ENCODE peak calls at places on chromosomes 1 and 21, in nine cellular contexts. O, I, Y, A, L, X, M, J and Q are unnamed samples.

GRCh38 chr1:183303901-183304300 is 114.3 kb downstream of the NMNAT2 start:
- DNase-seq in O (peak), I (no peak), Y (peak), A (no peak), L (no peak), X (no peak), M (no peak), J (no peak), Q (no peak)

GRCh38 chr1:36251794-36252481 is 27.7 kb downstream of the THRAP3 start:
- DNase-seq in O (peak), I (no peak), Y (no peak), A (no peak), L (no peak), X (no peak), M (peak), J (no peak), Q (no peak)

GRCh38 chr21:28991861-28992525 is 684 bp downstream of the LTN1 start:
- DNase-seq in O (no peak), I (no peak), Y (peak), A (no peak), L (no peak), X (no peak), M (no peak), J (no peak), Q (no peak)

GRCh38 chr1:27658951-27659496 is 13.0 kb downstream of the IFI6 start:
- DNase-seq in O (peak), I (no peak), Y (no peak), A (no peak), L (no peak), X (peak), M (peak), J (peak), Q (peak)

GRCh38 chr1:154326546-154327465 is 1.5 kb downstream of the ATP8B2 start:
- DNase-seq in O (peak), I (no peak), Y (peak), A (no peak), L (no peak), X (no peak), M (peak), J (peak), Q (no peak)

GRCh38 chr1:156705918-156706646 is 699 bp upstream of the CRABP2 start:
- DNase-seq in O (peak), I (peak), Y (peak), A (peak), L (peak), X (peak), M (peak), J (peak), Q (peak)

GRCh38 chr21:32916522-32917099 is 109.1 kb upstream of the OLIG2 start:
- DNase-seq in O (peak), I (no peak), Y (peak), A (no peak), L (no peak), X (no peak), M (no peak), J (no peak), Q (no peak)

GRCh38 chr1:58745086-58745485 is 38.8 kb downstream of the JUN start:
- DNase-seq in O (no peak), I (no peak), Y (no peak), A (no peak), L (no peak), X (no peak), M (no peak), J (peak), Q (no peak)

GRCh38 chr1:116854294-116854693 is 55.4 kb upstream of the PTGFRN start:
- DNase-seq in O (no peak), I (no peak), Y (no peak), A (no peak), L (no peak), X (no peak), M (no peak), J (no peak), Q (no peak)

GRCh38 chr1:183124259-183124658 is 61.8 kb upstream of the LAMC2 start:
- DNase-seq in O (peak), I (no peak), Y (peak), A (no peak), L (no peak), X (no peak), M (no peak), J (peak), Q (no peak)

GRCh38 chr1:192788184-192788583 is 20.7 kb upstream of the RGS2 start:
- DNase-seq in O (peak), I (no peak), Y (no peak), A (no peak), L (no peak), X (no peak), M (peak), J (peak), Q (no peak)

GRCh38 chr1:192878249-192878648 is 69.4 kb downstream of the RGS2 start:
- DNase-seq in O (peak), I (no peak), Y (no peak), A (peak), L (no peak), X (no peak), M (peak), J (no peak), Q (no peak)

GRCh38 chr1:199297901-199298300 is 659.1 kb downstream of the PTPRC start:
- DNase-seq in O (no peak), I (no peak), Y (no peak), A (no peak), L (no peak), X (no peak), M (no peak), J (no peak), Q (no peak)

GRCh38 chr1:236159704-236160539 is 17.6 kb downstream of the GPR137B start:
- DNase-seq in O (no peak), I (peak), Y (no peak), A (no peak), L (no peak), X (no peak), M (no peak), J (no peak), Q (no peak)

GRCh38 chr1:54378157-54378883 is 27.9 kb downstream of the SSBP3 start:
- DNase-seq in O (no peak), I (peak), Y (no peak), A (no peak), L (peak), X (no peak), M (no peak), J (no peak), Q (no peak)

GRCh38 chr1:233097546-233098254 is 147.3 kb downstream of the NTPCR start:
- DNase-seq in O (peak), I (no peak), Y (no peak), A (no peak), L (no peak), X (no peak), M (no peak), J (peak), Q (no peak)

GRCh38 chr1:1677718-1678580 is 14.6 kb downstream of the SLC35E2B start:
- DNase-seq in O (no peak), I (no peak), Y (no peak), A (peak), L (no peak), X (peak), M (no peak), J (no peak), Q (peak)

GRCh38 chr1:33222381-33222780 is 33.9 kb upstream of the ZNF362 start:
- DNase-seq in O (no peak), I (no peak), Y (no peak), A (no peak), L (no peak), X (no peak), M (no peak), J (no peak), Q (no peak)

GRCh38 chr1:171084091-171084490 is 6.6 kb upstream of the FMO3 start:
- DNase-seq in O (no peak), I (no peak), Y (no peak), A (no peak), L (no peak), X (no peak), M (no peak), J (no peak), Q (no peak)

GRCh38 chr1:9883585-9884449 is 26.3 kb downstream of the CTNNBIP1 start:
- DNase-seq in O (no peak), I (no peak), Y (no peak), A (no peak), L (no peak), X (no peak), M (no peak), J (no peak), Q (no peak)

GRCh38 chr1:56157477-56157876 is 421.9 kb downstream of the PLPP3 start:
- DNase-seq in O (no peak), I (no peak), Y (no peak), A (no peak), L (no peak), X (no peak), M (no peak), J (no peak), Q (no peak)